ENCODE peak calls at places on chromosomes 7 and 10, in ten cellular contexts. One of them, this sample, is unnamed.

GRCh38 chr10:98028168-98028770 is 2.2 kb downstream of the CRTAC1 start:
- DNase-seq in stimulated activated CD4-positive, alpha-beta T cell treated with anti-CD3 and anti-CD28 coated beads, Interleukin-1b, Interleukin-23, amount 100 ng/mL, for 4 hours: peak; percentile 31
- DNase-seq in IMR-90: peak; percentile 3
- DNase-seq in Calu3: peak; percentile 56
- DNase-seq in NCI-H460: peak; percentile 43
- DNase-seq in effector CD4-positive, alpha-beta T cell: peak; percentile 47
- DNase-seq in H9: peak; percentile 91
- DNase-seq in activated gamma-delta T cell treated with Interleukin-2 at 50 U/mL for 16 hours: peak; percentile 45
- DNase-seq in iPS-NIHi11: peak; percentile 86
- DNase-seq in COR-L47: peak; percentile 39
- DNase-seq in this sample: peak; percentile 38

GRCh38 chr7:35253680-35254495 is at the start of gene TBX20:
- DNase-seq in stimulated activated CD4-positive, alpha-beta T cell treated with anti-CD3 and anti-CD28 coated beads, Interleukin-1b, Interleukin-23, amount 100 ng/mL, for 4 hours: no peak
- DNase-seq in IMR-90: peak; percentile 19
- DNase-seq in Calu3: peak; percentile 59
- DNase-seq in NCI-H460: no peak
- DNase-seq in effector CD4-positive, alpha-beta T cell: no peak
- DNase-seq in H9: peak; percentile 79
- DNase-seq in activated gamma-delta T cell treated with Interleukin-2 at 50 U/mL for 16 hours: no peak
- DNase-seq in iPS-NIHi11: peak; percentile 86
- DNase-seq in COR-L47: no peak
- DNase-seq in this sample: no peak

GRCh38 chr10:99849525-99849924 is 67.1 kb downstream of the ABCC2 start:
- DNase-seq in stimulated activated CD4-positive, alpha-beta T cell treated with anti-CD3 and anti-CD28 coated beads, Interleukin-1b, Interleukin-23, amount 100 ng/mL, for 4 hours: no peak
- DNase-seq in IMR-90: no peak
- DNase-seq in Calu3: no peak
- DNase-seq in NCI-H460: no peak
- DNase-seq in effector CD4-positive, alpha-beta T cell: no peak
- DNase-seq in H9: no peak
- DNase-seq in activated gamma-delta T cell treated with Interleukin-2 at 50 U/mL for 16 hours: no peak
- DNase-seq in iPS-NIHi11: no peak
- DNase-seq in COR-L47: no peak
- DNase-seq in this sample: no peak

GRCh38 chr10:116274141-116274861 is 1.3 kb upstream of the GFRA1 start:
- DNase-seq in stimulated activated CD4-positive, alpha-beta T cell treated with anti-CD3 and anti-CD28 coated beads, Interleukin-1b, Interleukin-23, amount 100 ng/mL, for 4 hours: no peak
- DNase-seq in IMR-90: no peak
- DNase-seq in Calu3: no peak
- DNase-seq in NCI-H460: no peak
- DNase-seq in effector CD4-positive, alpha-beta T cell: no peak
- DNase-seq in H9: peak; percentile 57
- DNase-seq in activated gamma-delta T cell treated with Interleukin-2 at 50 U/mL for 16 hours: no peak
- DNase-seq in iPS-NIHi11: peak; percentile 55
- DNase-seq in COR-L47: no peak
- DNase-seq in this sample: no peak

GRCh38 chr10:79182763-79183467 is 114.1 kb downstream of the ZMIZ1 start:
- DNase-seq in stimulated activated CD4-positive, alpha-beta T cell treated with anti-CD3 and anti-CD28 coated beads, Interleukin-1b, Interleukin-23, amount 100 ng/mL, for 4 hours: no peak
- DNase-seq in IMR-90: no peak
- DNase-seq in Calu3: no peak
- DNase-seq in NCI-H460: no peak
- DNase-seq in effector CD4-positive, alpha-beta T cell: no peak
- DNase-seq in H9: no peak
- DNase-seq in activated gamma-delta T cell treated with Interleukin-2 at 50 U/mL for 16 hours: no peak
- DNase-seq in iPS-NIHi11: no peak
- DNase-seq in COR-L47: no peak
- DNase-seq in this sample: no peak

GRCh38 chr10:49364747-49365146 is 31.1 kb downstream of the DRGX start:
- DNase-seq in stimulated activated CD4-positive, alpha-beta T cell treated with anti-CD3 and anti-CD28 coated beads, Interleukin-1b, Interleukin-23, amount 100 ng/mL, for 4 hours: no peak
- DNase-seq in IMR-90: no peak
- DNase-seq in Calu3: no peak
- DNase-seq in NCI-H460: no peak
- DNase-seq in effector CD4-positive, alpha-beta T cell: no peak
- DNase-seq in H9: no peak
- DNase-seq in activated gamma-delta T cell treated with Interleukin-2 at 50 U/mL for 16 hours: no peak
- DNase-seq in iPS-NIHi11: no peak
- DNase-seq in COR-L47: no peak
- DNase-seq in this sample: no peak

GRCh38 chr7:87110778-87111177 is 41.5 kb upstream of the DMTF1 start:
- DNase-seq in stimulated activated CD4-positive, alpha-beta T cell treated with anti-CD3 and anti-CD28 coated beads, Interleukin-1b, Interleukin-23, amount 100 ng/mL, for 4 hours: no peak
- DNase-seq in IMR-90: peak; percentile 65
- DNase-seq in Calu3: no peak
- DNase-seq in NCI-H460: peak; percentile 7
- DNase-seq in effector CD4-positive, alpha-beta T cell: no peak
- DNase-seq in H9: no peak
- DNase-seq in activated gamma-delta T cell treated with Interleukin-2 at 50 U/mL for 16 hours: no peak
- DNase-seq in iPS-NIHi11: no peak
- DNase-seq in COR-L47: no peak
- DNase-seq in this sample: no peak

GRCh38 chr10:63140077-63140476 is 6.9 kb downstream of the NRBF2 start:
- DNase-seq in stimulated activated CD4-positive, alpha-beta T cell treated with anti-CD3 and anti-CD28 coated beads, Interleukin-1b, Interleukin-23, amount 100 ng/mL, for 4 hours: no peak
- DNase-seq in IMR-90: no peak
- DNase-seq in Calu3: no peak
- DNase-seq in NCI-H460: no peak
- DNase-seq in effector CD4-positive, alpha-beta T cell: no peak
- DNase-seq in H9: no peak
- DNase-seq in activated gamma-delta T cell treated with Interleukin-2 at 50 U/mL for 16 hours: no peak
- DNase-seq in iPS-NIHi11: no peak
- DNase-seq in COR-L47: no peak
- DNase-seq in this sample: no peak

GRCh38 chr10:3873728-3874461 is 88.9 kb upstream of the KLF6 start:
- DNase-seq in stimulated activated CD4-positive, alpha-beta T cell treated with anti-CD3 and anti-CD28 coated beads, Interleukin-1b, Interleukin-23, amount 100 ng/mL, for 4 hours: no peak
- DNase-seq in IMR-90: peak; percentile 80
- DNase-seq in Calu3: no peak
- DNase-seq in NCI-H460: peak; percentile 73
- DNase-seq in effector CD4-positive, alpha-beta T cell: peak; percentile 26
- DNase-seq in H9: no peak
- DNase-seq in activated gamma-delta T cell treated with Interleukin-2 at 50 U/mL for 16 hours: no peak
- DNase-seq in iPS-NIHi11: no peak
- DNase-seq in COR-L47: peak; percentile 39
- DNase-seq in this sample: peak; percentile 16

GRCh38 chr7:139568346-139568675 is 44.8 kb downstream of the CLEC2L start:
- DNase-seq in stimulated activated CD4-positive, alpha-beta T cell treated with anti-CD3 and anti-CD28 coated beads, Interleukin-1b, Interleukin-23, amount 100 ng/mL, for 4 hours: no peak
- DNase-seq in IMR-90: no peak
- DNase-seq in Calu3: no peak
- DNase-seq in NCI-H460: no peak
- DNase-seq in effector CD4-positive, alpha-beta T cell: no peak
- DNase-seq in H9: no peak
- DNase-seq in activated gamma-delta T cell treated with Interleukin-2 at 50 U/mL for 16 hours: no peak
- DNase-seq in iPS-NIHi11: no peak
- DNase-seq in COR-L47: no peak
- DNase-seq in this sample: no peak

GRCh38 chr10:113340255-113340654 is 212.6 kb upstream of the HABP2 start:
- DNase-seq in stimulated activated CD4-positive, alpha-beta T cell treated with anti-CD3 and anti-CD28 coated beads, Interleukin-1b, Interleukin-23, amount 100 ng/mL, for 4 hours: no peak
- DNase-seq in IMR-90: no peak
- DNase-seq in Calu3: no peak
- DNase-seq in NCI-H460: no peak
- DNase-seq in effector CD4-positive, alpha-beta T cell: no peak
- DNase-seq in H9: no peak
- DNase-seq in activated gamma-delta T cell treated with Interleukin-2 at 50 U/mL for 16 hours: no peak
- DNase-seq in iPS-NIHi11: no peak
- DNase-seq in COR-L47: no peak
- DNase-seq in this sample: no peak

GRCh38 chr10:73999703-74000102 is 1.8 kb downstream of the VCL start:
- DNase-seq in stimulated activated CD4-positive, alpha-beta T cell treated with anti-CD3 and anti-CD28 coated beads, Interleukin-1b, Interleukin-23, amount 100 ng/mL, for 4 hours: no peak
- DNase-seq in IMR-90: peak; percentile 59
- DNase-seq in Calu3: no peak
- DNase-seq in NCI-H460: no peak
- DNase-seq in effector CD4-positive, alpha-beta T cell: no peak
- DNase-seq in H9: no peak
- DNase-seq in activated gamma-delta T cell treated with Interleukin-2 at 50 U/mL for 16 hours: no peak
- DNase-seq in iPS-NIHi11: no peak
- DNase-seq in COR-L47: no peak
- DNase-seq in this sample: no peak

GRCh38 chr10:70656489-70656888 is 15.8 kb upstream of the ADAMTS14 start:
- DNase-seq in stimulated activated CD4-positive, alpha-beta T cell treated with anti-CD3 and anti-CD28 coated beads, Interleukin-1b, Interleukin-23, amount 100 ng/mL, for 4 hours: no peak
- DNase-seq in IMR-90: peak; percentile 98
- DNase-seq in Calu3: no peak
- DNase-seq in NCI-H460: no peak
- DNase-seq in effector CD4-positive, alpha-beta T cell: no peak
- DNase-seq in H9: no peak
- DNase-seq in activated gamma-delta T cell treated with Interleukin-2 at 50 U/mL for 16 hours: no peak
- DNase-seq in iPS-NIHi11: no peak
- DNase-seq in COR-L47: no peak
- DNase-seq in this sample: no peak

GRCh38 chr7:135858379-135858778 is 109.8 kb upstream of the FAM180A start:
- DNase-seq in stimulated activated CD4-positive, alpha-beta T cell treated with anti-CD3 and anti-CD28 coated beads, Interleukin-1b, Interleukin-23, amount 100 ng/mL, for 4 hours: no peak
- DNase-seq in IMR-90: no peak
- DNase-seq in Calu3: no peak
- DNase-seq in NCI-H460: no peak
- DNase-seq in effector CD4-positive, alpha-beta T cell: no peak
- DNase-seq in H9: no peak
- DNase-seq in activated gamma-delta T cell treated with Interleukin-2 at 50 U/mL for 16 hours: no peak
- DNase-seq in iPS-NIHi11: no peak
- DNase-seq in COR-L47: no peak
- DNase-seq in this sample: no peak

GRCh38 chr7:152424348-152425108 is 11.3 kb downstream of the KMT2C start:
- DNase-seq in stimulated activated CD4-positive, alpha-beta T cell treated with anti-CD3 and anti-CD28 coated beads, Interleukin-1b, Interleukin-23, amount 100 ng/mL, for 4 hours: no peak
- DNase-seq in IMR-90: peak; percentile 57
- DNase-seq in Calu3: no peak
- DNase-seq in NCI-H460: no peak
- DNase-seq in effector CD4-positive, alpha-beta T cell: no peak
- DNase-seq in H9: no peak
- DNase-seq in activated gamma-delta T cell treated with Interleukin-2 at 50 U/mL for 16 hours: no peak
- DNase-seq in iPS-NIHi11: no peak
- DNase-seq in COR-L47: no peak
- DNase-seq in this sample: no peak

GRCh38 chr10:88152720-88153119 is 289.3 kb downstream of the PTEN start:
- DNase-seq in stimulated activated CD4-positive, alpha-beta T cell treated with anti-CD3 and anti-CD28 coated beads, Interleukin-1b, Interleukin-23, amount 100 ng/mL, for 4 hours: peak; percentile 23
- DNase-seq in IMR-90: peak; percentile 97
- DNase-seq in Calu3: peak; percentile 15
- DNase-seq in NCI-H460: peak; percentile 41
- DNase-seq in effector CD4-positive, alpha-beta T cell: no peak
- DNase-seq in H9: no peak
- DNase-seq in activated gamma-delta T cell treated with Interleukin-2 at 50 U/mL for 16 hours: no peak
- DNase-seq in iPS-NIHi11: no peak
- DNase-seq in COR-L47: no peak
- DNase-seq in this sample: no peak

GRCh38 chr10:50992972-50993766 is 81.1 kb upstream of the PRKG1 start:
- DNase-seq in stimulated activated CD4-positive, alpha-beta T cell treated with anti-CD3 and anti-CD28 coated beads, Interleukin-1b, Interleukin-23, amount 100 ng/mL, for 4 hours: no peak
- DNase-seq in IMR-90: peak; percentile 88
- DNase-seq in Calu3: no peak
- DNase-seq in NCI-H460: no peak
- DNase-seq in effector CD4-positive, alpha-beta T cell: no peak
- DNase-seq in H9: peak; percentile 38
- DNase-seq in activated gamma-delta T cell treated with Interleukin-2 at 50 U/mL for 16 hours: no peak
- DNase-seq in iPS-NIHi11: peak; percentile 12
- DNase-seq in COR-L47: no peak
- DNase-seq in this sample: no peak

GRCh38 chr7:134752006-134752760 is 27.3 kb upstream of the CALD1 start:
- DNase-seq in stimulated activated CD4-positive, alpha-beta T cell treated with anti-CD3 and anti-CD28 coated beads, Interleukin-1b, Interleukin-23, amount 100 ng/mL, for 4 hours: no peak
- DNase-seq in IMR-90: peak; percentile 71
- DNase-seq in Calu3: no peak
- DNase-seq in NCI-H460: no peak
- DNase-seq in effector CD4-positive, alpha-beta T cell: no peak
- DNase-seq in H9: no peak
- DNase-seq in activated gamma-delta T cell treated with Interleukin-2 at 50 U/mL for 16 hours: no peak
- DNase-seq in iPS-NIHi11: no peak
- DNase-seq in COR-L47: no peak
- DNase-seq in this sample: no peak

GRCh38 chr7:157021071-157021891 is 10.8 kb upstream of the MNX1 start:
- DNase-seq in stimulated activated CD4-positive, alpha-beta T cell treated with anti-CD3 and anti-CD28 coated beads, Interleukin-1b, Interleukin-23, amount 100 ng/mL, for 4 hours: no peak
- DNase-seq in IMR-90: no peak
- DNase-seq in Calu3: no peak
- DNase-seq in NCI-H460: no peak
- DNase-seq in effector CD4-positive, alpha-beta T cell: no peak
- DNase-seq in H9: peak; percentile 36
- DNase-seq in activated gamma-delta T cell treated with Interleukin-2 at 50 U/mL for 16 hours: no peak
- DNase-seq in iPS-NIHi11: peak; percentile 58
- DNase-seq in COR-L47: no peak
- DNase-seq in this sample: no peak

GRCh38 chr7:151017370-151017952 is 6.8 kb downstream of the ATG9B start:
- DNase-seq in stimulated activated CD4-positive, alpha-beta T cell treated with anti-CD3 and anti-CD28 coated beads, Interleukin-1b, Interleukin-23, amount 100 ng/mL, for 4 hours: no peak
- DNase-seq in IMR-90: no peak
- DNase-seq in Calu3: no peak
- DNase-seq in NCI-H460: no peak
- DNase-seq in effector CD4-positive, alpha-beta T cell: no peak
- DNase-seq in H9: no peak
- DNase-seq in activated gamma-delta T cell treated with Interleukin-2 at 50 U/mL for 16 hours: no peak
- DNase-seq in iPS-NIHi11: no peak
- DNase-seq in COR-L47: no peak
- DNase-seq in this sample: no peak

GRCh38 chr7:41584746-41585145 is 118.1 kb downstream of the INHBA start:
- DNase-seq in stimulated activated CD4-positive, alpha-beta T cell treated with anti-CD3 and anti-CD28 coated beads, Interleukin-1b, Interleukin-23, amount 100 ng/mL, for 4 hours: no peak
- DNase-seq in IMR-90: peak; percentile 35
- DNase-seq in Calu3: no peak
- DNase-seq in NCI-H460: no peak
- DNase-seq in effector CD4-positive, alpha-beta T cell: no peak
- DNase-seq in H9: no peak
- DNase-seq in activated gamma-delta T cell treated with Interleukin-2 at 50 U/mL for 16 hours: no peak
- DNase-seq in iPS-NIHi11: no peak
- DNase-seq in COR-L47: no peak
- DNase-seq in this sample: no peak

GRCh38 chr7:143901710-143902587 is at the start of gene TCAF1:
- DNase-seq in stimulated activated CD4-positive, alpha-beta T cell treated with anti-CD3 and anti-CD28 coated beads, Interleukin-1b, Interleukin-23, amount 100 ng/mL, for 4 hours: peak; percentile 86
- DNase-seq in IMR-90: peak; percentile 93
- DNase-seq in Calu3: peak; percentile 93
- DNase-seq in NCI-H460: peak; percentile 93
- DNase-seq in effector CD4-positive, alpha-beta T cell: peak; percentile 85
- DNase-seq in H9: peak; percentile 96
- DNase-seq in activated gamma-delta T cell treated with Interleukin-2 at 50 U/mL for 16 hours: peak; percentile 89
- DNase-seq in iPS-NIHi11: peak; percentile 95
- DNase-seq in COR-L47: peak; percentile 91
- DNase-seq in this sample: peak; percentile 83

GRCh38 chr7:97845622-97846203 is 26.5 kb downstream of the ASNS start:
- DNase-seq in stimulated activated CD4-positive, alpha-beta T cell treated with anti-CD3 and anti-CD28 coated beads, Interleukin-1b, Interleukin-23, amount 100 ng/mL, for 4 hours: no peak
- DNase-seq in IMR-90: peak; percentile 15
- DNase-seq in Calu3: peak; percentile 17
- DNase-seq in NCI-H460: peak; percentile 35
- DNase-seq in effector CD4-positive, alpha-beta T cell: no peak
- DNase-seq in H9: no peak
- DNase-seq in activated gamma-delta T cell treated with Interleukin-2 at 50 U/mL for 16 hours: no peak
- DNase-seq in iPS-NIHi11: no peak
- DNase-seq in COR-L47: peak; percentile 33
- DNase-seq in this sample: no peak

GRCh38 chr10:93481931-93482834 is at the start of gene MYOF:
- DNase-seq in stimulated activated CD4-positive, alpha-beta T cell treated with anti-CD3 and anti-CD28 coated beads, Interleukin-1b, Interleukin-23, amount 100 ng/mL, for 4 hours: peak; percentile 38
- DNase-seq in IMR-90: peak; percentile 93
- DNase-seq in Calu3: peak; percentile 73
- DNase-seq in NCI-H460: peak; percentile 96
- DNase-seq in effector CD4-positive, alpha-beta T cell: peak; percentile 34
- DNase-seq in H9: peak; percentile 61
- DNase-seq in activated gamma-delta T cell treated with Interleukin-2 at 50 U/mL for 16 hours: peak; percentile 31
- DNase-seq in iPS-NIHi11: peak; percentile 77
- DNase-seq in COR-L47: peak; percentile 3
- DNase-seq in this sample: no peak

GRCh38 chr10:30384791-30385201 is 35.7 kb upstream of the MTPAP start:
- DNase-seq in stimulated activated CD4-positive, alpha-beta T cell treated with anti-CD3 and anti-CD28 coated beads, Interleukin-1b, Interleukin-23, amount 100 ng/mL, for 4 hours: no peak
- DNase-seq in IMR-90: peak; percentile 34
- DNase-seq in Calu3: peak; percentile 50
- DNase-seq in NCI-H460: peak; percentile 42
- DNase-seq in effector CD4-positive, alpha-beta T cell: no peak
- DNase-seq in H9: peak; percentile 74
- DNase-seq in activated gamma-delta T cell treated with Interleukin-2 at 50 U/mL for 16 hours: no peak
- DNase-seq in iPS-NIHi11: peak; percentile 66
- DNase-seq in COR-L47: no peak
- DNase-seq in this sample: no peak

GRCh38 chr7:15839415-15840100 is 153.1 kb upstream of the MEOX2 start:
- DNase-seq in stimulated activated CD4-positive, alpha-beta T cell treated with anti-CD3 and anti-CD28 coated beads, Interleukin-1b, Interleukin-23, amount 100 ng/mL, for 4 hours: no peak
- DNase-seq in IMR-90: no peak
- DNase-seq in Calu3: no peak
- DNase-seq in NCI-H460: no peak
- DNase-seq in effector CD4-positive, alpha-beta T cell: no peak
- DNase-seq in H9: peak; percentile 75
- DNase-seq in activated gamma-delta T cell treated with Interleukin-2 at 50 U/mL for 16 hours: no peak
- DNase-seq in iPS-NIHi11: peak; percentile 73
- DNase-seq in COR-L47: no peak
- DNase-seq in this sample: no peak

GRCh38 chr10:6050801-6051445 is 11.2 kb downstream of the IL2RA start:
- DNase-seq in stimulated activated CD4-positive, alpha-beta T cell treated with anti-CD3 and anti-CD28 coated beads, Interleukin-1b, Interleukin-23, amount 100 ng/mL, for 4 hours: peak; percentile 83
- DNase-seq in IMR-90: peak; percentile 44
- DNase-seq in Calu3: peak; percentile 74
- DNase-seq in NCI-H460: no peak
- DNase-seq in effector CD4-positive, alpha-beta T cell: peak; percentile 90
- DNase-seq in H9: no peak
- DNase-seq in activated gamma-delta T cell treated with Interleukin-2 at 50 U/mL for 16 hours: peak; percentile 85
- DNase-seq in iPS-NIHi11: no peak
- DNase-seq in COR-L47: peak; percentile 21
- DNase-seq in this sample: peak; percentile 87